ENCODE peak calls at places on chromosomes 7 and 10, in five cellular contexts. One of them, this sample, is unnamed. For H3K36me3, the result is how much of the 10 kb centered on the place peaks cover.

GRCh38 chr10:6204063-6204340 is 1.3 kb downstream of the PFKFB3 start:
- DNase-seq in psoas muscle: no peak
- DNase-seq in ovary: peak
- DNase-seq in cardiac muscle cell: peak
- DNase-seq in hepatocyte: no peak
- DNase-seq in this sample: peak

GRCh38 chr7:12110425-12110824 is 100.7 kb upstream of the TMEM106B start:
- DNase-seq in ovary: no peak
- DNase-seq in hepatocyte: no peak
- DNase-seq in cardiac muscle cell: no peak
- DNase-seq in psoas muscle: no peak
- DNase-seq in this sample: no peak

GRCh38 chr7:93890464-93891068 is at the start of gene TFPI2:
- DNase-seq in ovary: peak
- DNase-seq in hepatocyte: peak
- DNase-seq in cardiac muscle cell: peak
- DNase-seq in psoas muscle: peak
- DNase-seq in this sample: peak

GRCh38 chr10:48234807-48235206 is 39.7 kb downstream of the FRMPD2 start:
- DNase-seq in psoas muscle: no peak
- DNase-seq in ovary: no peak
- DNase-seq in cardiac muscle cell: no peak
- DNase-seq in hepatocyte: no peak
- DNase-seq in this sample: no peak

GRCh38 chr10:106931159-106931852 is 233.2 kb downstream of the SORCS1 start:
- DNase-seq in psoas muscle: no peak
- DNase-seq in hepatocyte: peak
- DNase-seq in ovary: no peak
- DNase-seq in cardiac muscle cell: no peak
- DNase-seq in this sample: peak

GRCh38 chr10:73941300-73941699 is 30.4 kb downstream of the PLAU start:
- DNase-seq in ovary: no peak
- DNase-seq in cardiac muscle cell: no peak
- DNase-seq in hepatocyte: no peak
- DNase-seq in psoas muscle: no peak
- DNase-seq in this sample: no peak

GRCh38 chr10:86401588-86402282 is 35.1 kb upstream of the GRID1 start:
- DNase-seq in hepatocyte: peak
- DNase-seq in cardiac muscle cell: no peak
- DNase-seq in ovary: peak
- DNase-seq in psoas muscle: peak
- DNase-seq in this sample: peak

GRCh38 chr7:79952399-79952798 is 182.2 kb upstream of the GNAI1 start:
- DNase-seq in ovary: no peak
- DNase-seq in hepatocyte: no peak
- DNase-seq in psoas muscle: no peak
- DNase-seq in cardiac muscle cell: no peak
- DNase-seq in this sample: no peak

GRCh38 chr7:2651847-2652735 is 20.3 kb downstream of the TTYH3 start:
- DNase-seq in psoas muscle: no peak
- DNase-seq in ovary: no peak
- DNase-seq in hepatocyte: no peak
- DNase-seq in cardiac muscle cell: no peak
- DNase-seq in this sample: no peak

GRCh38 chr7:37518266-37518665 is 69.6 kb upstream of the ELMO1 start:
- DNase-seq in ovary: no peak
- DNase-seq in hepatocyte: no peak
- DNase-seq in cardiac muscle cell: no peak
- DNase-seq in psoas muscle: no peak
- DNase-seq in this sample: no peak

GRCh38 chr10:123299598-123299997 is 145.4 kb downstream of the BUB3 start:
- DNase-seq in cardiac muscle cell: no peak
- DNase-seq in hepatocyte: no peak
- DNase-seq in psoas muscle: no peak
- DNase-seq in ovary: no peak
- DNase-seq in this sample: no peak

GRCh38 chr10:58512470-58513188 is at the start of gene BICC1:
- DNase-seq in cardiac muscle cell: peak
- DNase-seq in hepatocyte: peak
- DNase-seq in psoas muscle: peak
- DNase-seq in ovary: peak
- DNase-seq in this sample: peak

GRCh38 chr10:123972481-123973401 is 81.1 kb upstream of the CPXM2 start:
- DNase-seq in psoas muscle: no peak
- DNase-seq in ovary: no peak
- DNase-seq in hepatocyte: no peak
- DNase-seq in cardiac muscle cell: peak
- DNase-seq in this sample: no peak

GRCh38 chr10:79335094-79335469 is 12.2 kb upstream of the PPIF start:
- DNase-seq in ovary: peak
- DNase-seq in cardiac muscle cell: no peak
- DNase-seq in hepatocyte: no peak
- DNase-seq in psoas muscle: no peak
- DNase-seq in this sample: peak

GRCh38 chr10:100535715-100536353 is at the start of gene HIF1AN:
- DNase-seq in psoas muscle: peak
- DNase-seq in ovary: peak
- DNase-seq in cardiac muscle cell: peak
- DNase-seq in hepatocyte: peak
- DNase-seq in this sample: peak

GRCh38 chr7:96045181-96045580 is 272.8 kb downstream of the DYNC1I1 start:
- DNase-seq in cardiac muscle cell: no peak
- DNase-seq in psoas muscle: no peak
- DNase-seq in ovary: peak
- DNase-seq in hepatocyte: no peak
- DNase-seq in this sample: no peak

DNA sequence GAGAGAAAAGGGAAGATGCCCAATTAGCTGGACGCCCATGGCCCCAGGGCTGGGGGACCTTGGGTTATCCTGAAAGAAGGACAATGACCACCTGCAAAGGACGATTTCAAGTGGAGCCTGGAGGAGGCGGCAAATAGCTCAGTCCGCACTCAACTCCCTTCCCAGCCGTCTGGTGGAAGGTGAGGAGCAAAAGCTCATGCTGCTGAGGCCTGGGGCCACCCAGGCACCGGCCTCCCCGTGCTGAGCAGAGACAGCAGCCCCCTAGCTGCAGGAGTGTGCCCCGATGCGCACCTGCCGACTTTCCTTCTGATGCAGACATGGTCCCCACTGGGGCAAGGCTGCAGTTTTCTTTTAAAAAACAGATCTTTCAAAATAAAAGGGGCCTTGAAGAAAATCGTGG is 7.9 kb downstream of the FAM20C start:
- DNase-seq in hepatocyte: no peak
- DNase-seq in psoas muscle: no peak
- DNase-seq in ovary: no peak
- DNase-seq in cardiac muscle cell: no peak
- DNase-seq in this sample: no peak
- H3K36me3 ChIP-seq in hepatocyte: under half
- H3K36me3 ChIP-seq in psoas muscle: under half
- H3K36me3 ChIP-seq in ovary: under half
- H3K36me3 ChIP-seq in cardiac muscle cell: under half
- H3K36me3 ChIP-seq in this sample: under half

GRCh38 chr7:54664235-54665228 is 94.5 kb downstream of the SEC61G start:
- DNase-seq in hepatocyte: peak
- DNase-seq in psoas muscle: peak
- DNase-seq in ovary: peak
- DNase-seq in cardiac muscle cell: peak
- DNase-seq in this sample: peak
- TF ChIP-seq CTCF in hepatocyte: peak
- TF ChIP-seq CTCF in psoas muscle: peak
- TF ChIP-seq CTCF in ovary: no peak
- TF ChIP-seq CTCF in cardiac muscle cell: peak
- TF ChIP-seq CTCF in this sample: no peak

DNA sequence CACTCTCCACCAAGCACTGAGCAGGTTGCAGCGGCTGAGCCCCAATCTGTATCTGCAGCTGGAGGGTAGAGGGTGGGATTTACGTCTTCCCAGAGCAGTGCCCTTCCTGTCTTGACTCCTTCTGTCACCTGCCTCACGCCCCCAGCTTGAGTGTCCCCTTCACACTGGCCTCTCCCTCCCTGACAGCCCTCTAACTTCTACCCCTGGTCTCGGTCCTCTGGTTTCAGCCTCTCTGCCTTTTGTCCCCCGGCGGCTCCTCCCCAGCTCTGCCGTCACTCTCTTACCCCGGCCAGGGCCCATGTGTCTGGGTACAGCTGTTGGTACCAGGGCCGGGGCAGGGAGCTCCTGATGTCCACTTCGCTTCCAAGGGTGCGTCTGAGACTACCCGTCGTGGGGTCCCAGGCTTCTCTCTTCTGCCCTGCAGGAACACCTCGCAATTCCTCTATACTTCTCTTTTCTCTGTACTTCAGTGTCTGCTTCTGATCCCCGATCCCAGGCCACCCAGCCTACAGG is 653 bp downstream of the MUC3A start:
- DNase-seq in ovary: no peak
- DNase-seq in psoas muscle: no peak
- DNase-seq in cardiac muscle cell: no peak
- DNase-seq in hepatocyte: no peak
- DNase-seq in this sample: no peak
- H3K4me3 ChIP-seq in ovary: no peak
- H3K4me3 ChIP-seq in psoas muscle: peak
- H3K4me3 ChIP-seq in cardiac muscle cell: no peak
- H3K4me3 ChIP-seq in hepatocyte: no peak
- H3K4me3 ChIP-seq in this sample: no peak

GRCh38 chr10:22537810-22538209 is 176.6 kb downstream of the PIP4K2A start:
- DNase-seq in hepatocyte: no peak
- DNase-seq in ovary: no peak
- DNase-seq in psoas muscle: no peak
- DNase-seq in cardiac muscle cell: no peak
- DNase-seq in this sample: no peak

GRCh38 chr10:22542773-22543172 is 171.6 kb downstream of the PIP4K2A start:
- DNase-seq in cardiac muscle cell: no peak
- DNase-seq in hepatocyte: no peak
- DNase-seq in psoas muscle: no peak
- DNase-seq in ovary: no peak
- DNase-seq in this sample: no peak

GRCh38 chr10:22541900-22542299 is 172.5 kb downstream of the PIP4K2A start:
- DNase-seq in psoas muscle: no peak
- DNase-seq in ovary: no peak
- DNase-seq in hepatocyte: no peak
- DNase-seq in cardiac muscle cell: no peak
- DNase-seq in this sample: no peak

GRCh38 chr10:22536620-22537019 is 177.8 kb downstream of the PIP4K2A start:
- DNase-seq in psoas muscle: no peak
- DNase-seq in cardiac muscle cell: no peak
- DNase-seq in ovary: no peak
- DNase-seq in hepatocyte: no peak
- DNase-seq in this sample: no peak

DNA sequence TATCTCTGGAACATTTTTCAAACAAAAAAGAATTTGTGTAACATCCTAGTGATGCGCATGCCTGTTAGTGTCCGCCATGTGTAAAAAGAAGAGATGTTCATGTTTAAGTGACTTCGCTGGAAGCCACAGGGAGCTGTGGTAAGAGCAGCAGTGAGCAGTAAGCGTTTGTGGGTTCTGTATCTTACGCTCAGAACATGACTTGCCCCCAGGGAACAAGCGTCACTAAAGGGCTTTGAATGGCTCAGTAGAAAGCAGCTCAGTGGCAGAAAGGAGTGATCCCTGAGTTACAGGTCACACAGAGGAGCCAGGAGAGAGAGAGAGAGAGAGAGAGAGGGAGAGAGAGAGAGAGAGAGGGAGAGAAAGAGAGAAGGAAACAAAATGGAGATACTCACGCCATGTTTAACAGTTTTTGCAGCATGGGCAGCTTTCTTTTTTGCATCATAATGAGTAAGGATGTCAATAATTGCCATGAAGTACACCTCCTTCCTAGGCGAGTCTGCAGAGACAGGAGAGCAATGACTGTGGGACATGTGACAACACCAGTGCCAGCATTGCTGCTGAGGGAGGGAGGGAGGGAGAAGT is 174.7 kb downstream of the PIP4K2A start:
- DNase-seq in psoas muscle: no peak
- DNase-seq in ovary: no peak
- DNase-seq in hepatocyte: no peak
- DNase-seq in cardiac muscle cell: no peak
- DNase-seq in this sample: no peak
- H3K36me3 ChIP-seq in psoas muscle: under half
- H3K36me3 ChIP-seq in ovary: under half
- H3K36me3 ChIP-seq in hepatocyte: under half
- H3K36me3 ChIP-seq in cardiac muscle cell: under half
- H3K36me3 ChIP-seq in this sample: under half